ENCODE peak calls at places on chromosomes 3 and 15, in nine cellular contexts. G, Q, W, V, C, B, O, U and X are unnamed samples.

GRCh38 chr3:193853511-193854219 is 260.7 kb downstream of the OPA1 start:
- DNase-seq in B (no peak), Q (no peak), V (no peak), O (no peak), W (no peak), U (peak), C (no peak), G (peak), X (no peak)

GRCh38 chr15:42863572-42864239 is 56.9 kb downstream of the TTBK2 start:
- DNase-seq in U (no peak), W (no peak), C (no peak), O (no peak), B (no peak), Q (no peak), V (no peak), G (no peak), X (no peak)

GRCh38 chr3:101685870-101686307 is 629 bp downstream of the RPL24 start:
- DNase-seq in O (no peak), C (no peak), W (no peak), G (no peak), B (no peak), V (no peak), Q (no peak), U (no peak), X (no peak)

GRCh38 chr15:31607656-31608055 is 281.0 kb downstream of the KLF13 start:
- DNase-seq in V (no peak), O (no peak), U (no peak), G (no peak), W (no peak), Q (no peak), C (no peak), B (no peak), X (no peak)

GRCh38 chr15:77942611-77943211 is 134.8 kb downstream of the TBC1D2B start:
- DNase-seq in C (no peak), U (no peak), W (no peak), O (no peak), G (no peak), Q (no peak), V (no peak), B (no peak), X (no peak)

GRCh38 chr3:183158552-183159006 is 4.0 kb downstream of the LAMP3 start:
- DNase-seq in O (no peak), G (peak), Q (no peak), V (peak), C (no peak), B (no peak), U (no peak), W (no peak), X (no peak)

GRCh38 chr15:71800835-71801745 is 9.3 kb upstream of the NR2E3 start:
- DNase-seq in G (peak), O (no peak), W (peak), V (peak), Q (no peak), U (peak), B (peak), C (no peak), X (no peak)

GRCh38 chr3:132606085-132606484 is 9.0 kb downstream of the ACKR4 start:
- DNase-seq in W (no peak), C (no peak), O (no peak), G (no peak), B (peak), Q (no peak), U (no peak), V (no peak), X (no peak)

GRCh38 chr3:38738630-38739395 is 77.2 kb downstream of the SCN10A start:
- DNase-seq in B (peak), O (no peak), V (peak), Q (no peak), G (peak), W (peak), U (peak), C (no peak), X (no peak)

GRCh38 chr3:142795332-142795731 is 71.5 kb downstream of the TRPC1 start:
- DNase-seq in C (no peak), V (no peak), W (no peak), Q (no peak), U (no peak), B (no peak), O (no peak), G (no peak), X (no peak)

GRCh38 chr3:10926831-10927521 is 65.6 kb upstream of the SLC6A1 start:
- DNase-seq in V (no peak), C (no peak), O (no peak), W (no peak), B (no peak), Q (no peak), U (no peak), G (no peak), X (no peak)

GRCh38 chr3:143627336-143627735 is 220.9 kb downstream of the SLC9A9 start:
- DNase-seq in C (no peak), B (no peak), V (no peak), O (no peak), G (peak), Q (no peak), U (no peak), W (no peak), X (no peak)

GRCh38 chr15:82666606-82667005 is 19.4 kb upstream of the CPEB1 start:
- DNase-seq in G (no peak), V (no peak), O (no peak), B (no peak), Q (no peak), W (no peak), C (no peak), U (no peak), X (peak)

GRCh38 chr15:50281427-50281826 is 15.9 kb upstream of the HDC start:
- DNase-seq in C (no peak), U (no peak), B (no peak), G (no peak), V (no peak), O (no peak), Q (no peak), W (no peak), X (no peak)

GRCh38 chr3:101567528-101568317 is 6.1 kb downstream of the TRMT10C start:
- DNase-seq in C (no peak), U (no peak), V (no peak), W (no peak), G (no peak), B (peak), O (no peak), Q (no peak), X (no peak)

GRCh38 chr3:3802021-3802420 is 2.8 kb downstream of the LRRN1 start:
- DNase-seq in G (no peak), U (no peak), B (no peak), W (no peak), Q (no peak), V (no peak), O (no peak), C (no peak), X (no peak)

GRCh38 chr3:119858957-119859356 is 77.1 kb downstream of the NR1I2 start:
- DNase-seq in Q (no peak), B (no peak), W (no peak), C (no peak), V (no peak), G (no peak), O (no peak), U (no peak), X (no peak)

GRCh38 chr15:39860200-39860599 is 59.9 kb downstream of the GPR176 start:
- DNase-seq in C (no peak), U (no peak), Q (no peak), V (no peak), G (no peak), O (no peak), W (no peak), B (no peak), X (no peak)

DNA sequence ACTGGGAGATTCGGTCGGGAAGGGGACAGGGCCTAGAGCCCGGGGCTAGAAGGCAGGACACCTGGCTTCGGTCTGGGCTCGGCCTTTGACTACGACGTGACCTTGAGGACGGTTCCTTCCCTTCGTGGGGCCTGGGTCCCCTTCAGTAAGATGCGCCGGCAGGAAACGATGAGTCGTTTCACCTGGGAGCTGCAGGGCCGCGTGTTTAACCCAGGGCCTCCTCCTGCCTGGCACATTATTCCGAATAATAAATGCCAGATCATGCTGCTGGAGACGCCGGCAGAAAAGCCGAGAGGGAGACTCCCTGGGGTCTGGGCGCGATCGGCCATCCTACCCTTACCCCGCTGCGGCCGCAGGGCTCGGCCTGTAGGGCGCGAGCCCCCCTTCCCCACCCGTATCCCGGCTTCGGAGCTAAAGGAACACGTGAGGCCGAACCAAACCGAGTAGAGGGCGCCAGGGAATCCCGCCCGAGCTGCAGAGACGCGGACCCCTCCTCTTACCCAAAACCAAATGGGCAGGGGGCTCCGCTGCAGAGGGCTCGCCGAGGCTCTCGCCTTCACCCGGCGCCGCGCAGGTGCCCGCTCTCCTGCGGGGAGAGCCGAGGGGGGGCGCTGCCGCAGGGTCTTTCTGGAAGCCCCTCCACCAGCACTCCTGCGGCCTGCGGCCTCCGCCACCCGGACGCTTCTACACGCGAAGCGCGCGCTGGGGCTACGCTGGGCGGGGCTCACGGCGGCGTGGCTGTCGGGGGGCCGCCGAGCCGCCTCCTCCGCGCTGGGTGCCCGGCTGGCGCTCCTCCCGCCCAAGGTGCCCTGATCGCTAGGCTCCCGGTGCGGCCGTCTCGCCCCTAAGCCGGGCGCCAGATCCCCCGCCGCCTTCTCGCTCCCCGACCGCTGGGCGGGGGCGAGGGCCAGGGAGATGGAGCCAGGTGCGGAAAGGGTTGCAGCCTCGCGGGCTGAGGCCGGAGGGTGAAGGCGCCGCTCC is at the start of gene BDH1:
- DNase-seq in V (peak), C (no peak), Q (no peak), G (peak), O (peak), U (peak), W (peak), B (no peak), X (peak)
- TF ChIP-seq CTCF in V (no peak), C (peak), Q (no peak), G (peak), O (no peak), U (no peak), W (peak), B (peak), X (no peak)

GRCh38 chr3:44509985-44510360 is 32.5 kb upstream of the ZNF445 start:
- DNase-seq in W (no peak), Q (no peak), U (no peak), V (peak), B (no peak), O (no peak), C (no peak), G (peak), X (no peak)

GRCh38 chr3:44506556-44506955 is 29.1 kb upstream of the ZNF445 start:
- DNase-seq in C (no peak), Q (no peak), W (no peak), O (no peak), G (no peak), V (no peak), U (no peak), B (no peak), X (no peak)

GRCh38 chr3:44504566-44504965 is 27.1 kb upstream of the ZNF445 start:
- DNase-seq in B (no peak), U (no peak), O (no peak), Q (no peak), G (no peak), W (no peak), C (no peak), V (no peak), X (no peak)

GRCh38 chr3:44509393-44509921 is 32.0 kb upstream of the ZNF445 start:
- DNase-seq in W (no peak), C (no peak), O (no peak), B (no peak), Q (no peak), G (peak), V (peak), U (no peak), X (no peak)

GRCh38 chr3:44506961-44507360 is 29.5 kb upstream of the ZNF445 start:
- DNase-seq in G (no peak), V (no peak), Q (no peak), O (no peak), U (no peak), W (no peak), C (no peak), B (no peak), X (no peak)
- TF ChIP-seq CTCF in G (no peak), V (no peak), Q (no peak), O (no peak), U (no peak), W (no peak), C (no peak), B (no peak), X (no peak)

GRCh38 chr3:66633982-66634381 is 133.2 kb upstream of the LRIG1 start:
- DNase-seq in W (no peak), G (no peak), B (no peak), Q (no peak), O (no peak), C (no peak), V (no peak), U (no peak), X (no peak)

GRCh38 chr3:66642484-66642883 is 141.7 kb upstream of the LRIG1 start:
- DNase-seq in U (no peak), C (no peak), O (no peak), B (no peak), G (no peak), Q (no peak), V (no peak), W (peak), X (no peak)

GRCh38 chr3:66639794-66640356 is 139.1 kb upstream of the LRIG1 start:
- DNase-seq in W (no peak), O (no peak), G (no peak), B (no peak), C (no peak), U (no peak), Q (no peak), V (no peak), X (no peak)

GRCh38 chr3:66642015-66642414 is 141.2 kb upstream of the LRIG1 start:
- DNase-seq in C (no peak), V (no peak), B (no peak), Q (no peak), G (no peak), W (peak), U (no peak), O (no peak), X (no peak)

GRCh38 chr3:66638717-66639116 is 137.9 kb upstream of the LRIG1 start:
- DNase-seq in C (no peak), G (peak), W (no peak), Q (no peak), V (peak), B (no peak), U (no peak), O (no peak), X (no peak)
- TF ChIP-seq CTCF in C (no peak), G (peak), W (no peak), Q (no peak), V (no peak), B (no peak), U (no peak), O (no peak), X (no peak)

GRCh38 chr15:59741274-59741906 is 52.3 kb upstream of the BNIP2 start:
- DNase-seq in O (no peak), C (no peak), Q (no peak), U (peak), V (no peak), W (peak), B (no peak), G (peak), X (no peak)
- TF ChIP-seq CTCF in O (no peak), C (no peak), Q (no peak), U (no peak), V (no peak), W (peak), B (peak), G (peak), X (no peak)

GRCh38 chr3:73625124-73625665 is 454 bp upstream of the PDZRN3 start:
- DNase-seq in W (peak), U (no peak), C (no peak), G (no peak), Q (no peak), V (no peak), B (peak), O (no peak), X (no peak)

GRCh38 chr3:73622135-73622534 is 2.6 kb downstream of the PDZRN3 start:
- DNase-seq in B (peak), W (peak), U (no peak), O (no peak), V (no peak), Q (peak), G (no peak), C (no peak), X (peak)

GRCh38 chr3:73623316-73623715 is 1.4 kb downstream of the PDZRN3 start:
- DNase-seq in G (no peak), U (no peak), B (no peak), W (no peak), Q (no peak), C (no peak), V (no peak), O (no peak), X (no peak)

GRCh38 chr3:73623996-73624362 is 762 bp downstream of the PDZRN3 start:
- DNase-seq in O (no peak), U (no peak), G (peak), W (peak), C (no peak), V (no peak), B (peak), Q (peak), X (no peak)

GRCh38 chr3:73624363-73625123 is at the start of gene PDZRN3:
- DNase-seq in O (no peak), Q (peak), V (no peak), B (peak), G (peak), C (no peak), W (peak), U (no peak), X (peak)
- TF ChIP-seq CTCF in O (no peak), Q (no peak), V (no peak), B (no peak), G (no peak), C (no peak), W (no peak), U (no peak), X (no peak)

DNA sequence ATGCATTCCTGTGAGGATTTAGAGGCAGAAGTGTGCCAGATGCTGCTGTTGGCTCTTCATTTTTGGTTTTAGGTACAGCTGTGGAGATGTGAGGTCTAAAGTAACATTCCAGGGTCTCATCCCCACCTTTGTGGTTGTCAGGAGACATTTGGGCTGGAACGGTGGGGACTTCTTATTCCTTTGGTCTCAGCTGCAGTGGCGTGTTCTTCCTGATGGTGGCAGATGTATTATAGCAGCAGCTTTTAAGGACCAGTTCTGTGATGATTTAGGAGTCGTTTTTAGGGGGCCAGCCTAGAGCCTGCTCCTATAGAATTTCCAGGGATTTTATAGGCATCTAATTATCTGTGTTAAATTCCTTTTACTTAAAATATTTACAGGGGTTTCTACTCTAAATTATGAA is 221.0 kb upstream of the EOMES start:
- DNase-seq in B (no peak), W (peak), U (peak), G (peak), O (no peak), Q (no peak), C (no peak), V (peak), X (no peak)
- TF ChIP-seq CTCF in B (peak), W (peak), U (no peak), G (peak), O (peak), Q (no peak), C (peak), V (no peak), X (peak)

DNA sequence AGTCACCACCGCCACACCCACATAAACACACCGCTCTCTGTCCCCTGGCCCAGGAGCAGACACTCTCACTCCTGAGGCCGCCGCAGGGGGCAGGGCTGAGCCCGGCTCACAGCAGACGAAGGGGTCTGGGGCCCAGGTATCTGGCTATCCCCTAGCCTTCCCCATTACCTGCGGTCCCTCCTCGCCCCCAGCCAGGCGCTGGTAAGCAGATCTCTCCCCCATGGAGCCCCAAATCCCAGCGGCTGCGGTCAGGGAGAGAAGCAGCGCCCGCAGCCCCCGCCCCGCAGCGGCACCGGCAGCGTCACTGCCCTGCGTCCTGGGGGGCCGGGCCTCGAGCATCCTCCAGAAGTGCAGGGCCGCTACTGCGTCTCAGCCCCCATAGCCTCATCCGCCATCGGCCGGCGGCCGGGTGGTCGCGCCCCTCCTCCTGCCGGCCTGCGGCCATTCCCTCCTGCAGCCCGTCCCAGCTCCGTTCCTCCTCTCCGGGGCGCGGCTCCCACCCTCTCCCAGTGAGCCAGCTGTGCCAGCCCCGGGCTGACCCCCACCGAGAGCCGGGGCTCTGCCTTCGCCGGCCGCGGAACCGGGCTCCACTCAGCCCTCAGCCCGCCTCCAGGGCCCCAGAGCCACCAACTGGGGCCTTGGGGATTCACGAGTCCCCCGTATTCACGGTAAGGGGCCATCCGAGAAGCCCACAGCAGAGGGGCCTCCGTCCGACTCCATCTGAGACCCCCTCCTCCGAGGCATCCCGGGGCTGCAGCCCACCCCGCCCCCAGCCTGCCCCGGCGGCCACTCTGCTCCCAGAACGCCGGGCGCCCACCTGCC is 13.1 kb downstream of the TNK2 start:
- DNase-seq in U (peak), Q (peak), V (peak), B (peak), O (peak), G (peak), W (peak), C (no peak), X (peak)
- TF ChIP-seq CTCF in U (peak), Q (no peak), V (peak), B (no peak), O (no peak), G (no peak), W (peak), C (peak), X (no peak)

GRCh38 chr3:94548581-94549316 is 485.9 kb downstream of the NSUN3 start:
- DNase-seq in B (no peak), U (no peak), C (no peak), Q (no peak), W (no peak), G (no peak), O (no peak), V (no peak), X (no peak)
- TF ChIP-seq CTCF in B (no peak), U (no peak), C (no peak), Q (no peak), W (no peak), G (no peak), O (no peak), V (no peak), X (no peak)